ENCODE peak calls at places on chromosomes 1 and 21, in ten cellular contexts. Y is AG10803, F is GM20000, H is tibial nerve, T is cardiac muscle cell, W is WTC11, U is brain microvascular endothelial cell, B is dorsolateral prefrontal cortex, E is neural progenitor cell, M is body of pancreas. P is an unnamed sample.

GRCh38 chr1:238469146-238469601 is 578.5 kb upstream of the ZP4 start:
- DNase-seq in Y (no peak), F (no peak), H (no peak), T (peak), W (no peak), U (peak), B (no peak), E (no peak), M (no peak), P (no peak)

GRCh38 chr1:241992734-241993133 is 6.2 kb downstream of the MAP1LC3C start:
- DNase-seq in Y (no peak), F (no peak), H (no peak), T (no peak), W (no peak), U (peak), B (no peak), E (no peak), M (no peak), P (no peak)

GRCh38 chr1:21329209-21329844 is 39.1 kb upstream of the ECE1 start:
- DNase-seq in Y (no peak), F (no peak), H (no peak), T (no peak), W (no peak), U (no peak), B (no peak), E (no peak), M (peak), P (no peak)

GRCh38 chr1:214514819-214515383 is 36.5 kb downstream of the PTPN14 start:
- DNase-seq in Y (no peak), F (no peak), H (no peak), T (no peak), W (no peak), U (no peak), B (no peak), E (peak), M (no peak), P (no peak)

GRCh38 chr1:241823925-241824324 is 24.1 kb upstream of the EXO1 start:
- DNase-seq in Y (no peak), F (no peak), H (no peak), T (no peak), W (no peak), U (no peak), B (no peak), E (no peak), M (no peak), P (no peak)

GRCh38 chr1:43786975-43787374 is 79.6 kb downstream of the ST3GAL3 start:
- DNase-seq in Y (peak), F (no peak), H (no peak), T (peak), W (no peak), U (no peak), B (no peak), E (no peak), M (peak), P (no peak)

GRCh38 chr1:154386643-154387352 is 18.3 kb upstream of the IL6R start:
- DNase-seq in Y (peak), F (peak), H (no peak), T (peak), W (no peak), U (no peak), B (no peak), E (no peak), M (no peak), P (no peak)

GRCh38 chr21:34811368-34811767 is 142.6 kb downstream of the CLIC6 start:
- DNase-seq in Y (no peak), F (no peak), H (no peak), T (no peak), W (no peak), U (no peak), B (no peak), E (no peak), M (no peak), P (no peak)

GRCh38 chr1:53328490-53329182 is 766 bp upstream of the LRP8 start:
- DNase-seq in Y (no peak), F (no peak), H (no peak), T (no peak), W (peak), U (no peak), B (no peak), E (peak), M (no peak), P (no peak)

GRCh38 chr1:190578531-190578930 is 100.9 kb upstream of the BRINP3 start:
- DNase-seq in Y (no peak), F (no peak), H (no peak), T (no peak), W (no peak), U (no peak), B (peak), E (no peak), M (no peak), P (no peak)

GRCh38 chr1:185811062-185811709 is 77.0 kb downstream of the HMCN1 start:
- DNase-seq in Y (no peak), F (no peak), H (no peak), T (no peak), W (no peak), U (no peak), B (no peak), E (no peak), M (no peak), P (no peak)

GRCh38 chr1:183194527-183195145 is 8.6 kb downstream of the LAMC2 start:
- DNase-seq in Y (no peak), F (peak), H (no peak), T (no peak), W (no peak), U (no peak), B (no peak), E (peak), M (no peak), P (no peak)

GRCh38 chr1:84143796-84144565 is at the start of gene PRKACB:
- DNase-seq in Y (peak), F (peak), H (no peak), T (peak), W (no peak), U (peak), B (no peak), E (no peak), M (no peak), P (no peak)

DNA sequence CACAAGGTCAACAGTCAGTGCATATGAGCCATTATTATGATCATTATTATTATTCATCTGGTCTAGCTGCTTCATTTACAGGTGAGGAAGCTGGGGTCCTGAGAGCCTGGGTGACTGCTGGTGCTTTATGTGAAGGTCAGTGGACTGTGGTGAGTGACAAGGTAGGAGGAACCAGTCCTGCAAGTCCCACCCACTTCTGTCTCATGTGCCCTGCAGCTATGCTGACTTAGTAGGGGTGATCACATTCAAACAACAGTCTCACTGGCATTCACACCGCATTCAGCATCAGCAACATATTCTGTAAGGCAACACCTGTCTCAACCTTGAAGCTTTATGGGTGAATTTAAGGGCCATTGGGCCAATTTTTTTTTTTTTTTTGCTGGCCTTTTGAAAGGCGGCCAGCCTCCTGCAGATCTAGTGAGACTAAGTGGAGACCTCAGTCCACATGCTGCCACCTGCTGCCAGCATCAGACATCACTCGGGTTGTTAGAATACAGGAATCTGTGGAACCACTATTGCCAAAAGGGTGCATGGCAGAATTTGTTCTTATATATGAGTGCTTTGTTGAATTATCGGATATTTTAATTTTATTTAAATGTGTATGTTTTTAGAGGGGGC is 59.9 kb upstream of the CACNA1E start:
- DNase-seq in Y (peak), F (peak), H (no peak), T (peak), W (peak), U (peak), B (peak), E (peak), M (peak), P (no peak)
- TF ChIP-seq CTCF in Y (peak), F (peak), H (no peak), T (peak), W (no peak), U (peak), B (peak), E (peak), M (peak), P (no peak)

DNA sequence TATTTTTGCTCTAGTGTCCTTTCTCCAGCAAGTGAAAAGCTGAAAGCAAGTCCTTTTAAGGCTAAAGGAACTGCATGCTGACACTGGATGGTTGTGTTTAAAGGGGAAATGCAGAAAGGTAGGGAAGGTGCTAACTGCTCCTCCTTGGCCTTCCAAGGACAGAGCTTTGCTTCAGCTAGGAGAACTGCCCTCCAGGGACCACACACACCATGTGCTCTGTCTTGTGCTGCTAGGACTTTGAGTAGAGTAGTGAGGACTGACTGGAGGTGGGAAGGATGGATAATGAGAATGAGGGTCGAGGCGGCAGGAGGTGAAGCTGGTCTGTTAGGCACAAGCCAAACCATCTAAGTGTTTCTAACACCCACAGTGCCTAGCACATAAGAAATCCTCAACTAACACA is 77.9 kb downstream of the WDR3 start:
- DNase-seq in Y (no peak), F (no peak), H (no peak), T (no peak), W (no peak), U (no peak), B (no peak), E (no peak), M (no peak), P (no peak)
- TF ChIP-seq CTCF in Y (no peak), F (no peak), H (no peak), T (no peak), W (no peak), U (no peak), B (no peak), E (no peak), M (no peak), P (no peak)

DNA sequence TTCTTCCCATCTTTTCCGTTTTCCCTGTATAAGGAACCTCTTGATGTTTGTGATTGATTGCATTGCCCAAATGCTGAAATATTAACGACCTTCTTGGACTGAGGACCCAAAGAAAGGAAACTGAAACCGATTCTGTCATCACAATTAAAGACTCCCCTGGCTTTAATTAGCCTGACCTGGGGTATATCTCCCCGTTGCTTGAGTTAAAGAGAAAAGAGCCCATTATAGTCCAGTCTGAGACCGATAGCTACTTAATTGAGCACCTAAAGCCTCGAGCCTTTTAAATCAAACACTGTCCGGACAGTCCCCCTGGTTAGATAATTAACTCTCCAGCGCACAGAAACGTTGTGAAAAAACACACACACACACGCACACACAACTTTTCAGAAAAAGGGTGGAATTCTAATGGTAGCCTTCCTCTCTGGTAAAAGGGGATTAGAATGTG is 8.0 kb downstream of the LMO4 start:
- DNase-seq in Y (no peak), F (peak), H (no peak), T (no peak), W (no peak), U (no peak), B (no peak), E (peak), M (no peak), P (no peak)
- TF ChIP-seq CTCF in Y (no peak), F (no peak), H (no peak), T (no peak), W (no peak), U (no peak), B (no peak), E (no peak), M (no peak), P (no peak)

GRCh38 chr21:44461438-44462089 is 6.3 kb downstream of the LRRC3 start:
- DNase-seq in Y (peak), F (no peak), H (no peak), T (no peak), W (no peak), U (no peak), B (no peak), E (peak), M (no peak), P (no peak)
- TF ChIP-seq CTCF in Y (no peak), F (no peak), H (peak), T (no peak), W (no peak), U (peak), B (no peak), E (peak), M (no peak), P (no peak)

GRCh38 chr1:24640288-24640687 is 2.8 kb upstream of the SRRM1 start:
- DNase-seq in Y (no peak), F (no peak), H (no peak), T (peak), W (no peak), U (no peak), B (no peak), E (peak), M (peak), P (no peak)

GRCh38 chr1:24639881-24640280 is 3.2 kb upstream of the SRRM1 start:
- DNase-seq in Y (no peak), F (no peak), H (no peak), T (no peak), W (no peak), U (no peak), B (no peak), E (no peak), M (no peak), P (no peak)

GRCh38 chr1:24641646-24642151 is 1.4 kb upstream of the SRRM1 start:
- DNase-seq in Y (peak), F (peak), H (no peak), T (peak), W (peak), U (no peak), B (no peak), E (peak), M (peak), P (peak)

GRCh38 chr1:24643362-24644346 is 552 bp downstream of the SRRM1 start:
- DNase-seq in Y (peak), F (no peak), H (no peak), T (no peak), W (no peak), U (no peak), B (no peak), E (peak), M (no peak), P (peak)

GRCh38 chr1:24642481-24643361 is at the start of gene SRRM1:
- DNase-seq in Y (peak), F (peak), H (peak), T (peak), W (peak), U (peak), B (peak), E (peak), M (peak), P (peak)
- TF ChIP-seq CTCF in Y (peak), F (no peak), H (peak), T (no peak), W (no peak), U (peak), B (no peak), E (peak), M (peak), P (no peak)

DNA sequence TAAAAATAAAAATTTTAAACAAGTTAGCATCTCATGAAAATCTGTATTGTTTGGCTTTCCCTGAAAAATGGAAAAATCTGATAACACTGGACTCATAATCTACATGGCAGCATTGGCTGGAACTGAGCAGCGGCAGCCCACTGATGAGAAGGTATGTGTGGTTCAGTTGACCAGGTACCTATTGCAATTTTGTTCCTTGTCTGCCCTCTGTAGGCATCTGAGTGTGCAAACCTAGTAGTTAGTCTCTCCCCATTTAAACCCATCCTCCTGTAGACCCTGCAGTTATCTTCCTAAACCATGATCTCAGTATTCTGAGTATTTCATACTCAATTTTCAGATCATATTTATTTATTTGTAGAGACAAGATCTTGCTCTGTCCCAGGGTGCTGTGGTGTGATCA is 59.4 kb upstream of the SERBP1 start:
- DNase-seq in Y (peak), F (peak), H (no peak), T (peak), W (no peak), U (no peak), B (no peak), E (peak), M (peak), P (no peak)
- TF ChIP-seq CTCF in Y (peak), F (no peak), H (no peak), T (peak), W (peak), U (peak), B (peak), E (peak), M (peak), P (no peak)

DNA sequence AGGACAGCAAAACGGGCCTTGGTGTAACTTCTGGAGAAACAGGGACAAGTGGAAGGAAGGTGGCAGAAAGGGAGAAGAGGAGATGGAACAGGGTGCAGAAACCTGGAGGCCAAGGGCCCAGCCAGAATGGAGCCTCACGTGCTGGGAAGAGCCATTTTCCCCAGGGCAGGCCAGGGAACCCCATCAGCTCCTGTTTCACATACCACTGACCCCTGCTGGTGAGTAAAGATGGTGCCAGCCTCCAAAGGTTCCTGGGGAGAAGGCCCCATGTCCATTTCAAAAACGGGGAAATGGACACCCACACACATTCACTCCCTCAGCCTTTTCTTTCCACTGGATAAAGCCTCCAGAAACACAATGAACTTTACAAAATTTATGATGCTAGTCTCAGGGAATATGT is 57.6 kb upstream of the JUN start:
- DNase-seq in Y (no peak), F (no peak), H (no peak), T (no peak), W (peak), U (no peak), B (no peak), E (peak), M (no peak), P (no peak)
- TF ChIP-seq CTCF in Y (peak), F (no peak), H (no peak), T (peak), W (peak), U (peak), B (peak), E (peak), M (no peak), P (no peak)

DNA sequence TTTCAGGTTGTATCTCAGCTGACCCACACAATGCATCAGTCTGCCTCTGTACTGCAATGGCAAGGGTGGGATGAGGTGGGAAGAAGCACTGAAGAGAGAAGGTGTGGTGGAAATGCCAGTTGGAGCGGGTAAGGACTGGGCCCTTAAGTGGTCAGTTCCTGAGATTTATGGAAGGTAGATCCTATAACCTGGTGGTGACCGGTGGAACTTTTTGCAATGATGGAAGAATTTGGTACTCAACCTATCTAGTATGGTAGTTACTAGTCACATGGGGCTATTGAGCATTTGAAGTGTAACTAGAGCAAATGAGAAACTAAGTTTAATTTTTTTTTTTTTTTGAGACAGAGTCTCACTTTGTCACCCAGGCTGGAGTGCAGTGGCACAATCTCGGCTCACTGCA is 8.2 kb upstream of the HPCAL4 start:
- DNase-seq in Y (no peak), F (no peak), H (no peak), T (no peak), W (no peak), U (no peak), B (no peak), E (no peak), M (no peak), P (no peak)
- TF ChIP-seq CTCF in Y (no peak), F (no peak), H (no peak), T (no peak), W (no peak), U (no peak), B (no peak), E (peak), M (no peak), P (no peak)